ENCODE peak calls at places on chromosome 21, in five cellular contexts. One of them, this sample, is unnamed.

GRCh38 chr21:41411449-41412089 is 14.5 kb upstream of the MX1 start:
- DNase-seq in HCT116: no peak
- DNase-seq in breast epithelium: no peak
- DNase-seq in hepatocyte: no peak
- DNase-seq in astrocyte of the spinal cord: no peak
- DNase-seq in this sample: no peak

GRCh38 chr21:40793057-40793456 is 53.9 kb downstream of the DSCAM start:
- DNase-seq in HCT116: no peak
- DNase-seq in breast epithelium: peak
- DNase-seq in hepatocyte: no peak
- DNase-seq in astrocyte of the spinal cord: peak
- DNase-seq in this sample: no peak

GRCh38 chr21:27024316-27024715 is 57.4 kb upstream of the ADAMTS5 start:
- DNase-seq in HCT116: no peak
- DNase-seq in breast epithelium: no peak
- DNase-seq in hepatocyte: no peak
- DNase-seq in astrocyte of the spinal cord: peak
- DNase-seq in this sample: no peak

GRCh38 chr21:41349607-41350390 is 12.0 kb upstream of the MX2 start:
- DNase-seq in HCT116: no peak
- DNase-seq in breast epithelium: no peak
- DNase-seq in hepatocyte: no peak
- DNase-seq in astrocyte of the spinal cord: no peak
- DNase-seq in this sample: no peak

GRCh38 chr21:32702702-32703101 is 25.1 kb downstream of the SYNJ1 start:
- DNase-seq in HCT116: no peak
- DNase-seq in breast epithelium: no peak
- DNase-seq in hepatocyte: peak
- DNase-seq in astrocyte of the spinal cord: peak
- DNase-seq in this sample: no peak

GRCh38 chr21:26557106-26557505 is 16.0 kb downstream of the CYYR1 start:
- DNase-seq in HCT116: no peak
- DNase-seq in breast epithelium: no peak
- DNase-seq in hepatocyte: no peak
- DNase-seq in astrocyte of the spinal cord: no peak
- DNase-seq in this sample: no peak

GRCh38 chr21:32414579-32415358 is 2.3 kb downstream of the EVA1C start:
- DNase-seq in HCT116: no peak
- DNase-seq in breast epithelium: no peak
- DNase-seq in hepatocyte: peak
- DNase-seq in astrocyte of the spinal cord: peak
- DNase-seq in this sample: no peak

GRCh38 chr21:32538147-32538792 is 47.1 kb downstream of the TCP10L start:
- DNase-seq in HCT116: no peak
- DNase-seq in breast epithelium: no peak
- DNase-seq in hepatocyte: no peak
- DNase-seq in astrocyte of the spinal cord: no peak
- DNase-seq in this sample: no peak

GRCh38 chr21:39012314-39013230 is 170.7 kb downstream of the PSMG1 start:
- DNase-seq in HCT116: no peak
- DNase-seq in breast epithelium: no peak
- DNase-seq in hepatocyte: no peak
- DNase-seq in astrocyte of the spinal cord: no peak
- DNase-seq in this sample: no peak

GRCh38 chr21:29309703-29310102 is 11.0 kb downstream of the BACH1 start:
- DNase-seq in HCT116: no peak
- DNase-seq in breast epithelium: no peak
- DNase-seq in hepatocyte: no peak
- DNase-seq in astrocyte of the spinal cord: no peak
- DNase-seq in this sample: no peak

GRCh38 chr21:17536381-17536780 is 23.5 kb downstream of the CXADR start:
- DNase-seq in HCT116: no peak
- DNase-seq in breast epithelium: no peak
- DNase-seq in hepatocyte: no peak
- DNase-seq in astrocyte of the spinal cord: no peak
- DNase-seq in this sample: no peak

GRCh38 chr21:41068411-41069304 is 99.3 kb upstream of the BACE2 start:
- DNase-seq in HCT116: peak
- DNase-seq in breast epithelium: peak
- DNase-seq in hepatocyte: peak
- DNase-seq in astrocyte of the spinal cord: peak
- DNase-seq in this sample: peak

GRCh38 chr21:29403922-29404538 is 105.3 kb downstream of the BACH1 start:
- DNase-seq in HCT116: no peak
- DNase-seq in breast epithelium: no peak
- DNase-seq in hepatocyte: no peak
- DNase-seq in astrocyte of the spinal cord: no peak
- DNase-seq in this sample: no peak

GRCh38 chr21:16082038-16082816 is 352.4 kb downstream of the USP25 start:
- DNase-seq in HCT116: no peak
- DNase-seq in breast epithelium: no peak
- DNase-seq in hepatocyte: peak
- DNase-seq in astrocyte of the spinal cord: peak
- DNase-seq in this sample: no peak

GRCh38 chr21:32708069-32708468 is 19.7 kb downstream of the SYNJ1 start:
- DNase-seq in HCT116: no peak
- DNase-seq in breast epithelium: no peak
- DNase-seq in hepatocyte: no peak
- DNase-seq in astrocyte of the spinal cord: no peak
- DNase-seq in this sample: no peak

GRCh38 chr21:9741343-9741742 is 780.0 kb upstream of the TPTE start:
- DNase-seq in HCT116: no peak
- DNase-seq in breast epithelium: no peak
- DNase-seq in hepatocyte: no peak
- DNase-seq in astrocyte of the spinal cord: no peak
- DNase-seq in this sample: no peak

GRCh38 chr21:39319814-39320332 is 6.4 kb upstream of the BRWD1 start:
- DNase-seq in HCT116: no peak
- DNase-seq in breast epithelium: no peak
- DNase-seq in hepatocyte: no peak
- DNase-seq in astrocyte of the spinal cord: no peak
- DNase-seq in this sample: no peak

GRCh38 chr21:38669186-38669585 is 136.5 kb upstream of the ETS2 start:
- DNase-seq in HCT116: no peak
- DNase-seq in breast epithelium: no peak
- DNase-seq in hepatocyte: peak
- DNase-seq in astrocyte of the spinal cord: peak
- DNase-seq in this sample: no peak

GRCh38 chr21:39232926-39233325 is 49.7 kb upstream of the PSMG1 start:
- DNase-seq in HCT116: no peak
- DNase-seq in breast epithelium: no peak
- DNase-seq in hepatocyte: peak
- DNase-seq in astrocyte of the spinal cord: peak
- DNase-seq in this sample: no peak

GRCh38 chr21:25254491-25255174 is 352.6 kb downstream of the MRPL39 start:
- DNase-seq in HCT116: no peak
- DNase-seq in breast epithelium: no peak
- DNase-seq in hepatocyte: no peak
- DNase-seq in astrocyte of the spinal cord: no peak
- DNase-seq in this sample: no peak

GRCh38 chr21:23639726-23640125 is 1967.6 kb downstream of the MRPL39 start:
- DNase-seq in HCT116: no peak
- DNase-seq in breast epithelium: no peak
- DNase-seq in hepatocyte: no peak
- DNase-seq in astrocyte of the spinal cord: no peak
- DNase-seq in this sample: no peak

GRCh38 chr21:16073571-16073970 is 343.8 kb downstream of the USP25 start:
- DNase-seq in HCT116: no peak
- DNase-seq in breast epithelium: no peak
- DNase-seq in hepatocyte: no peak
- DNase-seq in astrocyte of the spinal cord: peak
- DNase-seq in this sample: no peak

GRCh38 chr21:17139696-17140095 is 373.1 kb upstream of the CXADR start:
- DNase-seq in HCT116: no peak
- DNase-seq in breast epithelium: no peak
- DNase-seq in hepatocyte: no peak
- DNase-seq in astrocyte of the spinal cord: no peak
- DNase-seq in this sample: no peak

GRCh38 chr21:18356801-18357200 is 46.8 kb downstream of the TMPRSS15 start:
- DNase-seq in HCT116: no peak
- DNase-seq in breast epithelium: no peak
- DNase-seq in hepatocyte: no peak
- DNase-seq in astrocyte of the spinal cord: no peak
- DNase-seq in this sample: no peak

GRCh38 chr21:29674343-29674742 is 265.5 kb downstream of the GRIK1 start:
- DNase-seq in HCT116: no peak
- DNase-seq in breast epithelium: no peak
- DNase-seq in hepatocyte: no peak
- DNase-seq in astrocyte of the spinal cord: no peak
- DNase-seq in this sample: no peak

GRCh38 chr21:28193189-28193588 is 799.5 kb downstream of the LTN1 start:
- DNase-seq in HCT116: no peak
- DNase-seq in breast epithelium: no peak
- DNase-seq in hepatocyte: no peak
- DNase-seq in astrocyte of the spinal cord: no peak
- DNase-seq in this sample: no peak
- TF ChIP-seq CTCF in HCT116: no peak
- TF ChIP-seq CTCF in breast epithelium: no peak
- TF ChIP-seq CTCF in hepatocyte: no peak
- TF ChIP-seq CTCF in astrocyte of the spinal cord: no peak
- TF ChIP-seq CTCF in this sample: no peak

DNA sequence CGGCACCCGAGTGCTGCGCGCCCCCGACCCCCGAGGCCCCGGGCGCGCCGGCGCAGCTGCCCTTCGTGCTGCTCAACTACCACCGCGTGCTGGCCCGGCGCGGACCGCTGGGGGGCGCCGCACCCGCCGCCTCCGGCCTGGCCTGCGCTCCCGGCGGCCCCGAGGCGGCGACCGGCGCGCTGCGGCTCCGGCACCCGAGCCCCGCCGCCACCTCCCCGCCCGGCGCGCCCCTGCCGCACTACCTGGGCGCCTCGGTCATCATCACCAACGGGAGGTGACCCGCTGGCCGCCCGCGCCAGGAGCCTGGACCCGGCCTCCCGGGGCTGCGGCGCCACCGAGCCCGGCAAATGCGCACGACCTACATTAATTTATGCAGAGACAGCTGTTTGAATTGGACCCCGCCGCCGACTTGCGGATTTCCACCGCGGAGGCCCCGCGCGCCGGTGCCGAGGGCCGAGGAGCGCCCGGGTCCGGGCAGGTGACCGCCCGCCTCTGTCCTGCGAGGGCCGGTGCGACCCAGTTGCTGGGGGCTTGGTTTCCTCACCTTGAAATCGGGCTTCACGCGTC is 49.0 kb downstream of the SIM2 start:
- DNase-seq in HCT116: no peak
- DNase-seq in breast epithelium: no peak
- DNase-seq in hepatocyte: peak
- DNase-seq in astrocyte of the spinal cord: no peak
- DNase-seq in this sample: no peak
- TF ChIP-seq CTCF in HCT116: no peak
- TF ChIP-seq CTCF in breast epithelium: peak
- TF ChIP-seq CTCF in hepatocyte: no peak
- TF ChIP-seq CTCF in astrocyte of the spinal cord: peak
- TF ChIP-seq CTCF in this sample: no peak

GRCh38 chr21:37564341-37564923 is 197.9 kb downstream of the DYRK1A start:
- DNase-seq in HCT116: peak
- DNase-seq in breast epithelium: peak
- DNase-seq in hepatocyte: peak
- DNase-seq in astrocyte of the spinal cord: peak
- DNase-seq in this sample: peak

GRCh38 chr21:37566790-37567725 is 200.5 kb downstream of the DYRK1A start:
- DNase-seq in HCT116: no peak
- DNase-seq in breast epithelium: no peak
- DNase-seq in hepatocyte: no peak
- DNase-seq in astrocyte of the spinal cord: no peak
- DNase-seq in this sample: no peak

GRCh38 chr21:37563641-37564340 is 197.2 kb downstream of the DYRK1A start:
- DNase-seq in HCT116: peak
- DNase-seq in breast epithelium: peak
- DNase-seq in hepatocyte: no peak
- DNase-seq in astrocyte of the spinal cord: peak
- DNase-seq in this sample: peak

GRCh38 chr21:37564924-37565529 is 198.5 kb downstream of the DYRK1A start:
- DNase-seq in HCT116: no peak
- DNase-seq in breast epithelium: no peak
- DNase-seq in hepatocyte: peak
- DNase-seq in astrocyte of the spinal cord: peak
- DNase-seq in this sample: no peak

DNA sequence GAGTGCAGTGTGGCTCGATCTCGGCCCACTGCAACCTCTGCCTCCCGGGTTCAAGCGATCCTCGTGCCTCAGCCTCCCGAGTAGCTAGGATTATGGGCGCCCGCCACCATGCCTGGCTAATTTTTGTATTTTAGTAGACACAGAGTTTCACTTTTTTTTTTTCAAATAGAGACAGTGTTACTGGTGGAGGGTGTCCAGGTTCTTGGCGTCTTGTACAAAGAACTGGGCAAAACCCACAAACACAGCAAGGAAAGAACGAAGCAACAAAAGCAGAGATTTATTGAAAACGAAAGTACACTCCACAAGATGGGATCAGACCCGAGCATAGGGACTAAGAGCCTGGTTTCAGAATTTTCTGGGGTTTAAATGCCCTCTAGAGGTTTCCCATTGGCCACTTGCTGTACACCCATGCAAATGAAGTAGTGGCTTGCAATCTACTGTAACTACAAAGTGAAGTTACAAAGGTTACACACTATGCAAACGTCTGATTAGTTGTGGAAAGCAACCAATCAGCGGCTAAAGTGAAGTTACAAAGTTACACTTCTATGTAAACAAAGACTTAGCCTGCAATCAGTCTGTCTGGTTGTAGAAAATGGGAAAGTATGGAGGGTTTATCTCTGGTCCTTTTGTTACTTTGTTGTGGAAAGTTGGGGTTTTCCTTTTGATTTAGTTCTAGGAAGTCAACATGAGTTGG is 199.1 kb downstream of the DYRK1A start:
- DNase-seq in HCT116: no peak
- DNase-seq in breast epithelium: no peak
- DNase-seq in hepatocyte: peak
- DNase-seq in astrocyte of the spinal cord: peak
- DNase-seq in this sample: no peak
- TF ChIP-seq CTCF in HCT116: no peak
- TF ChIP-seq CTCF in breast epithelium: no peak
- TF ChIP-seq CTCF in hepatocyte: peak
- TF ChIP-seq CTCF in astrocyte of the spinal cord: no peak
- TF ChIP-seq CTCF in this sample: no peak

DNA sequence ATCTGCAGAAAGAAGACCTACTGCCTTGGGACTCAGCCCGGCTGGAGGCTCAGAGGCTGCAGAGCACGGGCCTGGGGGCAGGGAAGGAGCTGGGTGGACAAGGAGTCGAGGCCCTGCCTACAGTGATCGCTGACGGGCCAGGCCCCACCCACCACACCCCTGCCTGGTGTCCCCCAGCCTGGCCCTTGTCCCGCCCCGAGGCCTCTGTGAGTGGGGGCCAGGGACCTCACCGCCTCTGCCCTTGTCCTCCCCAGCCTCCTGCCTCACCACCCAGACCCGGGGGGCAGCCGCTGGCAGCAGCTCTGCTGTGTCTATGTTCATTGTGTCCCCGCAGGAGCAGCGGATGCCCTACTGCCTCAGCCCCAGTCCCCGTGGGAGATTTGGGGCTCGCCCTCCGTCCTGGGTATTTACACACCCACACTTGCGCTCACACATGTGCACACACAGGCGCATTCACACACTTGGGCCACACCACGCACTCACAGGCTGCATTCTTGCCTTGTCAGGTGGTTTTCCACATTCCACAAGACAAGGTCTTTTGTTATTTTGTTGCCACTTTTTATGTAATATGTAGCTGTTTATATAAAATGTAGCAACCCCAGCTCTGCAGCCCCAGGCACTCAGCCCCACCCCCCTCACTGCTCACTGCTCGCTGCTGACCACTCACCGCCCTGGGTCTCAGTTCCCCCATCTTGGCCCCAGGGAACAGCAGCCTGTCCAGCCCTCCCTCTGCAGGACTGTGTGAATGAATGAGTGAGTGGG is 7.3 kb downstream of the PFKL start:
- DNase-seq in HCT116: no peak
- DNase-seq in breast epithelium: no peak
- DNase-seq in hepatocyte: no peak
- DNase-seq in astrocyte of the spinal cord: no peak
- DNase-seq in this sample: no peak
- TF ChIP-seq CTCF in HCT116: no peak
- TF ChIP-seq CTCF in breast epithelium: no peak
- TF ChIP-seq CTCF in hepatocyte: no peak
- TF ChIP-seq CTCF in astrocyte of the spinal cord: no peak
- TF ChIP-seq CTCF in this sample: no peak

This sample was measured in omental fat pad.